ENCODE peak calls at places on chromosomes 6 and 20, in eight cellular contexts. I is PC-9, J is GM23248, V is fibroblast of lung, H is neural progenitor cell, M is HCT116, D is HepG2, N is PC-3. Q is an unnamed sample.

GRCh38 chr6:150037526-150038201 is 12.3 kb upstream of the RAET1L start:
- DNase-seq in D (no peak), H (peak), N (no peak), J (peak), I (no peak), M (no peak), V (no peak), Q (no peak)

GRCh38 chr20:58716476-58717277 is 24.1 kb downstream of the NPEPL1 start:
- DNase-seq in D (peak), V (no peak), N (no peak), I (no peak), M (no peak), J (no peak), H (peak), Q (no peak)

GRCh38 chr20:56765172-56766073 is 136.3 kb downstream of the TFAP2C start:
- DNase-seq in J (peak), I (no peak), H (peak), M (no peak), N (peak), V (no peak), D (no peak), Q (peak)

GRCh38 chr6:154404791-154405400 is 48.3 kb upstream of the IPCEF1 start:
- DNase-seq in H (no peak), J (peak), I (no peak), V (peak), N (no peak), D (no peak), M (no peak), Q (no peak)

GRCh38 chr20:45209924-45210323 is 3.1 kb downstream of the SEMG1 start:
- DNase-seq in I (no peak), J (no peak), H (no peak), V (no peak), N (no peak), D (no peak), M (no peak), Q (no peak)

GRCh38 chr20:3966571-3966970 is 48.8 kb downstream of the RNF24 start:
- DNase-seq in J (no peak), H (no peak), N (no peak), I (no peak), V (no peak), M (no peak), D (no peak), Q (no peak)

GRCh38 chr20:44610313-44610965 is 28.1 kb downstream of the PKIG start:
- DNase-seq in J (no peak), I (no peak), N (no peak), V (no peak), H (no peak), D (no peak), M (no peak), Q (no peak)

GRCh38 chr6:53888931-53889330 is 94.1 kb downstream of the LRRC1 start:
- DNase-seq in D (no peak), N (peak), I (no peak), H (no peak), M (no peak), V (peak), J (peak), Q (peak)

GRCh38 chr20:19775353-19776201 is 17.5 kb downstream of the RIN2 start:
- DNase-seq in H (no peak), I (no peak), D (no peak), M (no peak), J (peak), V (no peak), N (peak), Q (no peak)

GRCh38 chr6:135358251-135358821 is 139.2 kb downstream of the AHI1 start:
- DNase-seq in D (no peak), H (no peak), V (peak), M (no peak), J (peak), I (no peak), N (peak), Q (no peak)

GRCh38 chr6:155212616-155213380 is 51.0 kb upstream of the CLDN20 start:
- DNase-seq in J (no peak), V (no peak), I (peak), D (no peak), N (peak), H (no peak), M (no peak), Q (no peak)

GRCh38 chr6:34531580-34532201 is 24.4 kb downstream of the SPDEF start:
- DNase-seq in I (no peak), V (peak), J (no peak), N (no peak), H (peak), D (no peak), M (peak), Q (peak)

GRCh38 chr6:14235653-14236356 is 118.2 kb downstream of the CD83 start:
- DNase-seq in V (no peak), N (no peak), M (no peak), I (no peak), H (no peak), D (no peak), J (no peak), Q (no peak)

GRCh38 chr6:81515562-81516453 is 236.7 kb downstream of the TENT5A start:
- DNase-seq in H (no peak), D (no peak), N (no peak), J (peak), I (no peak), M (no peak), V (peak), Q (no peak)

GRCh38 chr6:6057442-6058053 is 50.8 kb upstream of the NRN1 start:
- DNase-seq in M (peak), H (peak), I (no peak), D (peak), V (peak), J (peak), N (peak), Q (peak)

DNA sequence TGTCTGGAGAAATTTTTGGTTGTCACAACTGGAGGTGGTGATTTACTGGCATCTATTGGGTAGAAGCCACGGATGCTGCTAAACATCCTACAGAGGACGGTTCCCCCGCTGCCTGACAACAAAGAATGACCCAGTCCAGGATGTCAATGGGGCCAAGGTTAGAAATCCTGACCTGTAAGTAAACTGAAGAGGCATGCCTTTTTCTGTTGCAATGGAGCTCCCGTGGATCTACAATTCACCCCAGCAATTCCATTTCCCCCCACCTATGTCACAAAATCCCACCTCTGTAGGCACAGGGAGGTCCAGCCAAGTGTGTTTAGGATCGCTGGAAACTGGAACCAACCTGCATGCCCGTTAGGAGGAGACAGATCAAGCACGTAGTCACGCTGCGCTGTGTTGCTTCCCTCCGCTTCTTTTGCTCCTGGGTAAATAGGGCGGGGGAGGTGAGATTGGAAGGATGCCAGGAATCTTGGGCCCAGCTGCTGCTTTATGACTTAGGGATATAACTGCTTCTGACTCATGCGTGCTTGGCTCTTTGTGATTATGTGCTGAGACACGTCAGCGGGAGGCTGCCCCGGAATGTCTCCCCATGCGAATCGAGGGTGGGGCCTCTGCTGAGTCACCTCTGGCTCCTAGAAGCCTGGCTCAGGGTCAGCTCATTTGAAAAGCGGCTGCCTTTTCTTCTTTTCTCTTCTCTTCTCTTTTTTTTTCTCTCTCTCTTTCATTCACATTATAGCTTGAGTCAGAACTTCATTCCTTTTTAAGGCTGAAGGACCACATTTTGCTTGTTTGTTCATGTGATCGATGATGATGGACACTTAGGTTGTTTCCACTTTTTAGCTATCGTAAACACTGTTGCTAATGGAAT is 12.4 kb upstream of the PEDS1 start:
- DNase-seq in M (peak), D (peak), V (peak), H (peak), I (peak), N (peak), J (peak), Q (peak)
- H3K4me3 ChIP-seq in M (peak), D (peak), V (peak), H (peak), I (peak), N (peak), J (peak), Q (peak)

DNA sequence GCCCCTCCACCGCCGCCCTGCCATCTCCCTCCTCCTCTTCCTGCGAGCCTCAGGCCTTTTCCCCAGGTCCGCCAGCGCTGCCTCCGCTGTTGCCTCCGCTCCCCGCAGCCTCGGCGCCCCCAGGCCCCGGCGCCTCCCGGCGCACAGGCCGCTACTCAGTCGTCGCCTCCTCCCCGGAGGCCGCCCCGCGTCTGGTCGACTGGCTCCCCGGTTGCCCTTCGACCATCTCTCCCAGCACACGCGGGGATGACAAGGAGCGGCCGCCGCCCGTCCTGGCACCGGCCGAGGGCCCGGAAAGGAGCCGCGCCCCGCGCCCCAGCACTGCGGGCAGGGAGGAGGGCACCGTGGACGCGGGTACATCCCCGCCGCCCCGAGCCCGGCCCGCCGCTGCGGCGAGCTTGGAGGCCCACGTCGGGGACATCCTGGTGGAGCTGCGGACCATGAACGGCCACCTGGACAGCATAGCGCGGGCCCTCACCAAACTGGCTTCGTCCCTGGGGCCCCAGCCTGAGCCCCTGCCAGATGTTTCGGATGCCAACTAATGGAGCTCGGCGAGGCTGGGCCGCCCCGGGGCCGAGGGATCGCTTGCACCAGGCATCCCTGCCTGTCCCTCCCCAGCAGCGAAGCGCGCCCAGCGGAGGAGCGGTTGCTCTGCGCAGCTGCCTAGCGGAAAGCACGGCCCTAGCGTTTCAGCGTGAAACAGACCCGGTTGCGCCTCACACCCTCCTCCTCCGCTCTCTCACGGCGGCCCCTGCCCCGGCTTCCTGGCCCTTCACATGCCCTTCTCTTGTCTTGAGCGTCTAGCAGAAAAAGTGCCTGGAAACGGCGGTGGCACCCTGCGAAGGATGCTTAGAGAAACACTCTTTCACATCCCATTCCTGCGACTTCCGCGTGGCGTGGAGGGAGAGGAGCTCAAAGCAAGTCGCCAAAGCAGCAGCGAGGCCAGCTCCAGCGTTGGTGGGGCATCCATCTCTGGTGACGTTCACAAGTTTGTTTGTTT is 285.7 kb upstream of the SUPT3H start:
- DNase-seq in H (peak), M (no peak), N (no peak), J (peak), V (peak), D (no peak), I (no peak), Q (no peak)
- TF ChIP-seq EZH2 in H (peak), M (no peak), N (no peak), J (no peak), V (no peak), D (peak), I (no peak), Q (no peak)

DNA sequence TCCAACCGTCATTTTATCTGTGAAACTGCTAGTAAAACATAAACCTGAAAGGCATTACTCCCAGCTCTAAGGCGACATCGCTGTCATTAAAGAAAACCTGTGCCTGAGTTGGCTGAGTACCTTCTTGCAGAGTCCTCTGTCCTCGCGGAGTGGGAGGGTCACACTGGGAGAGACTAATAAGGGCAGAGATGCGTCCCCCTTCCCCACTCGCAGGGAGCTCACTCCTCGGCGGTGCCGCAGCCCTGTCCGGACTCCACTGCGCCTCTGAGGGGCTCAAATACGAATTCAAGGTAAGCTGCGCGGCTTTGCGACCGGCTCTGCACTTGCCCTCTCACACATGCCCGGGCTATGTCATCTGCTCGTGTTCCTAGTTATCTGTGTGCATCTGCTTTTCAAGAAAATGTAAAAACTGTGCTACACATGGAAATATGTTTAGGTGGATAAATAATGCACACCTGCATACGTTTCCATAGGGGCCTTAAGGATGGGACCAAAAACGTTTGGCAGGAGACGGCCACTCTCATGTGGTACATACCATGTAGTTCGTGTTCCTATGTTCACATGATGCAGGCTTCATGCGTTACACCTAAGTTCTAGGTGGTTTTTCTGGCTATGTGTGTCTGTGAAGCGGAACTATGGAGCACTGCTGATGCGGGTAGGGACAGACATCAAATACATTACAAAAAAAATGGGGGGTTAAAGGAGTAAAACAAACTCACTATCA is at the start of gene COL19A1:
- DNase-seq in N (peak), H (peak), D (no peak), J (peak), I (no peak), M (no peak), V (no peak), Q (peak)
- H3K4me3 ChIP-seq in N (peak), H (peak), D (peak), J (peak), I (peak), M (no peak), V (peak), Q (peak)

GRCh38 chr6:70563540-70563939 is 3.2 kb upstream of the SDHAF4 start:
- DNase-seq in N (no peak), M (no peak), J (peak), D (no peak), V (peak), I (no peak), H (no peak), Q (no peak)

GRCh38 chr6:70566751-70567382 is at the start of gene SDHAF4:
- DNase-seq in I (peak), N (peak), V (peak), H (peak), J (peak), D (peak), M (peak), Q (peak)
- TF ChIP-seq EZH2 in I (no peak), N (no peak), V (no peak), H (no peak), J (no peak), D (no peak), M (no peak), Q (no peak)

GRCh38 chr6:41785254-41785653 is 2.2 kb upstream of the TOMM6 start:
- DNase-seq in N (no peak), D (no peak), V (no peak), H (no peak), J (no peak), I (no peak), M (no peak), Q (no peak)
- H3K4me3 ChIP-seq in N (no peak), D (no peak), V (no peak), H (no peak), J (no peak), I (no peak), M (no peak), Q (no peak)

GRCh38 chr20:38805958-38806854 is 709 bp downstream of the PPP1R16B start:
- DNase-seq in H (peak), D (no peak), J (peak), M (no peak), N (no peak), V (no peak), I (no peak), Q (no peak)
- TF ChIP-seq EZH2 in H (no peak), D (peak), J (peak), M (no peak), N (peak), V (no peak), I (no peak), Q (peak)

DNA sequence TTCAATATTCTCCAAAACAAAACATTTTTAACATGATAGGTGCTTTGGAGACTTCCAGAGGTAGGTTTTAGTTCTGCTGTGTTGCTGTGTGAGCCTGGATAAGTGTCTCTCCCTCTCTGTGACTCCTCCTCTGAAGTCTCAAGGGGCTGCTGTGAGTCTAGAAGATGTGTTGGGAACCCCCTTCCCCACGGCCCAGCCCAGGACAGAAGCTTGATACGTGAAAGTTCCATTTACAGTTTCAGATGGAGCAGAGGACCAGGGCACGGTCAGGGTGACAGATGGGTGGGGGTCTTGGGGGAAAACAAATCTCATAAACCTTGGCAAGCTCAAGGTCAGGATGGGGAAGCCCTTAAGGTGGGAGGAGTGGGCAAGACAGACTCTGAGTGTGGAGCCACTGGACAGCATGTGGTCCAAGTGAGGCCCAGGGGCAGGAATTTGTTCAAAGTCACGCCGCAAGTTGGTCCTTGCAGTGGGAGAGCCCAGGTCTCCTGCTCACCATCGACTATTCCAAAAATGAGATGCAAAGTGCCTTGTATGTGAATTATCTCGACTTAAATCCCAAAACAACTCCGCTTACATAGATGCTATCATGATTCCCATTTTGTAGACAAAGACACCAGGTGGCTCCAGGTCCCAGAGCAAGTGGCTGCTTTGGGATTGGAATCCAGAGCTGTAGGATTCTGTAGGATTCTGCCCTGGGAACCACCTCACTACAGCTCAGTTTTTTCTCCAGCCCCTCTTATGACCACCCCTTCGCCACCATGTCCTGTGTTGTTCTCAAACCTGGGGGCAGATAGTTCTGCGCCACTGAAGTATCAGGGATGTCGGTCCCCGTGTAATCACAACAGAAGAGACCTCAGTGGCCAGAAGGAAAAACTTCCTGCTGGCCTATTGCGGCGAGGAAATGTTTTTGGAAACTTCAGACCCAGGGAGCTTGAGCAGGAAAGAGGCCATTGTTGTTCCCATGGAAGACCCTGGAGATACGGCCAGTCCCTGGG is 1.9 kb downstream of the TGM2 start:
- DNase-seq in J (no peak), V (no peak), I (no peak), M (no peak), N (no peak), H (no peak), D (no peak), Q (no peak)
- H3K4me3 ChIP-seq in J (peak), V (no peak), I (peak), M (no peak), N (peak), H (no peak), D (no peak), Q (no peak)

Q was measured in A673.